ENCODE peak calls at places on chromosomes 16 and 17, in six cellular contexts. B, Q, F, X, L and N are unnamed samples.

GRCh38 chr16:57985204-57986121 is 14.5 kb upstream of the CNGB1 start:
- DNase-seq in B (no peak), Q (no peak), F (no peak), X (no peak), L (no peak), N (peak)

GRCh38 chr16:57240872-57241271 is 4.2 kb upstream of the ARL2BP start:
- DNase-seq in B (no peak), Q (no peak), F (no peak), X (no peak), L (no peak), N (no peak)

GRCh38 chr17:61405686-61406542 is 6.3 kb downstream of the TBX2 start:
- DNase-seq in B (no peak), Q (peak), F (no peak), X (no peak), L (no peak), N (no peak)

GRCh38 chr17:72579990-72580320 is 459.1 kb downstream of the SOX9 start:
- DNase-seq in B (no peak), Q (no peak), F (no peak), X (no peak), L (no peak), N (no peak)

GRCh38 chr16:80250376-80250775 is 290.4 kb upstream of the DYNLRB2 start:
- DNase-seq in B (no peak), Q (no peak), F (no peak), X (no peak), L (no peak), N (no peak)

GRCh38 chr17:39244016-39244599 is 18.4 kb upstream of the STAC2 start:
- DNase-seq in B (no peak), Q (peak), F (no peak), X (no peak), L (no peak), N (no peak)

GRCh38 chr17:83103938-83104311 is 24.5 kb downstream of the METRNL start:
- DNase-seq in B (no peak), Q (no peak), F (no peak), X (no peak), L (no peak), N (no peak)

GRCh38 chr16:12419987-12420386 is 383.7 kb downstream of the CPPED1 start:
- DNase-seq in B (no peak), Q (no peak), F (no peak), X (no peak), L (no peak), N (no peak)

GRCh38 chr16:240559-240958 is 5.9 kb downstream of the FAM234A start:
- DNase-seq in B (no peak), Q (no peak), F (no peak), X (no peak), L (no peak), N (no peak)

GRCh38 chr17:51029142-51029541 is 91.5 kb downstream of the SPAG9 start:
- DNase-seq in B (no peak), Q (no peak), F (no peak), X (no peak), L (no peak), N (no peak)

GRCh38 chr17:40498281-40499084 is 2.9 kb downstream of the TNS4 start:
- DNase-seq in B (no peak), Q (no peak), F (no peak), X (no peak), L (no peak), N (peak)

GRCh38 chr17:72445055-72445991 is 324.5 kb downstream of the SOX9 start:
- DNase-seq in B (no peak), Q (no peak), F (no peak), X (no peak), L (no peak), N (no peak)

GRCh38 chr17:80223142-80223815 is 3.1 kb downstream of the SLC26A11 start:
- DNase-seq in B (no peak), Q (no peak), F (no peak), X (no peak), L (no peak), N (no peak)

GRCh38 chr16:11816123-11816522 is 19.1 kb upstream of the ZC3H7A start:
- DNase-seq in B (no peak), Q (no peak), F (no peak), X (no peak), L (no peak), N (no peak)

GRCh38 chr17:40468560-40468959 is 25.3 kb downstream of the IGFBP4 start:
- DNase-seq in B (no peak), Q (no peak), F (no peak), X (no peak), L (no peak), N (no peak)

GRCh38 chr17:75406222-75406615 is 741 bp upstream of the GRB2 start:
- DNase-seq in B (no peak), Q (peak), F (no peak), X (no peak), L (peak), N (no peak)

GRCh38 chr17:45227101-45227591 is 5.5 kb downstream of the FMNL1 start:
- DNase-seq in B (no peak), Q (no peak), F (no peak), X (no peak), L (peak), N (no peak)

GRCh38 chr17:3594976-3595375 is 14.2 kb downstream of the TRPV1 start:
- DNase-seq in B (no peak), Q (no peak), F (no peak), X (no peak), L (no peak), N (peak)

GRCh38 chr17:7862692-7863437 is 5.1 kb downstream of the CYB5D1 start:
- DNase-seq in B (peak), Q (no peak), F (no peak), X (peak), L (peak), N (peak)

GRCh38 chr16:12228607-12229499 is 252.3 kb downstream of the SNX29 start:
- DNase-seq in B (peak), Q (no peak), F (peak), X (no peak), L (peak), N (peak)

GRCh38 chr17:48804936-48805411 is 12.1 kb downstream of the TTLL6 start:
- DNase-seq in B (peak), Q (peak), F (peak), X (peak), L (peak), N (peak)

GRCh38 chr16:62870554-62870953 is 834.3 kb upstream of the CDH8 start:
- DNase-seq in B (no peak), Q (no peak), F (no peak), X (no peak), L (peak), N (no peak)

GRCh38 chr17:58317421-58318064 is 11.1 kb downstream of the TSPOAP1 start:
- DNase-seq in B (peak), Q (peak), F (no peak), X (peak), L (peak), N (peak)

GRCh38 chr17:7969434-7969833 is 33.0 kb upstream of the GUCY2D start:
- DNase-seq in B (no peak), Q (no peak), F (no peak), X (no peak), L (no peak), N (no peak)

GRCh38 chr17:9905902-9906301 is 831 bp upstream of the RCVRN start:
- DNase-seq in B (peak), Q (peak), F (peak), X (no peak), L (peak), N (no peak)

GRCh38 chr17:7763919-7764318 is 46.4 kb downstream of the DNAH2 start:
- DNase-seq in B (no peak), Q (no peak), F (no peak), X (no peak), L (no peak), N (no peak)

GRCh38 chr17:73984981-73985380 is 218.5 kb upstream of the RPL38 start:
- DNase-seq in B (no peak), Q (no peak), F (no peak), X (no peak), L (no peak), N (no peak)

GRCh38 chr17:50661795-50662391 is 27.2 kb downstream of the ABCC3 start:
- DNase-seq in B (peak), Q (peak), F (no peak), X (no peak), L (peak), N (peak)

GRCh38 chr17:41748275-41748674 is 13.8 kb upstream of the HAP1 start:
- DNase-seq in B (no peak), Q (no peak), F (no peak), X (no peak), L (no peak), N (no peak)

GRCh38 chr16:90019543-90020259 is 445 bp upstream of the DBNDD1 start:
- DNase-seq in B (peak), Q (no peak), F (no peak), X (peak), L (peak), N (peak)

GRCh38 chr16:89618114-89618999 is 4.9 kb downstream of the DPEP1 start:
- DNase-seq in B (no peak), Q (no peak), F (no peak), X (no peak), L (peak), N (peak)

GRCh38 chr17:73924083-73924482 is 279.4 kb upstream of the RPL38 start:
- DNase-seq in B (no peak), Q (no peak), F (no peak), X (no peak), L (no peak), N (no peak)

GRCh38 chr16:13542284-13542683 is 377.7 kb upstream of the ERCC4 start:
- DNase-seq in B (no peak), Q (no peak), F (no peak), X (no peak), L (no peak), N (no peak)

GRCh38 chr17:18862011-18862410 is 4.1 kb downstream of the PRPSAP2 start:
- DNase-seq in B (no peak), Q (no peak), F (no peak), X (no peak), L (no peak), N (no peak)

GRCh38 chr16:66551362-66551761 is 1.0 kb upstream of the CKLF start:
- DNase-seq in B (peak), Q (no peak), F (peak), X (peak), L (peak), N (peak)

GRCh38 chr17:4329838-4330237 is 36.6 kb downstream of the UBE2G1 start:
- DNase-seq in B (no peak), Q (no peak), F (no peak), X (no peak), L (peak), N (peak)